ENCODE peak calls at places on chromosome 5, in six cellular contexts. E, H, Q, V, C and D are unnamed samples.

GRCh38 chr5:16539169-16539666 is 73.6 kb upstream of the ZNF622 start:
- DNase-seq in E (no peak), H (no peak), C (peak), Q (peak), V (peak), D (peak)

GRCh38 chr5:177362102-177362868 is 4.6 kb downstream of the RGS14 start:
- DNase-seq in H (no peak), V (no peak), C (no peak), Q (no peak), E (no peak), D (no peak)

GRCh38 chr5:42840279-42840678 is 28.6 kb upstream of the SELENOP start:
- DNase-seq in C (peak), H (no peak), V (no peak), E (no peak), Q (peak), D (no peak)

GRCh38 chr5:19534751-19535150 is 453.2 kb downstream of the CDH18 start:
- DNase-seq in Q (no peak), C (no peak), H (no peak), V (no peak), E (no peak), D (no peak)

GRCh38 chr5:39253211-39253610 is 33.8 kb upstream of the FYB1 start:
- DNase-seq in H (no peak), Q (peak), E (no peak), C (peak), V (no peak), D (no peak)

GRCh38 chr5:56981906-56982305 is 30.0 kb upstream of the MIER3 start:
- DNase-seq in C (no peak), Q (no peak), H (no peak), V (no peak), E (no peak), D (no peak)

GRCh38 chr5:34930870-34931269 is 1.5 kb downstream of the DNAJC21 start:
- DNase-seq in C (no peak), E (no peak), V (no peak), Q (no peak), H (no peak), D (no peak)

GRCh38 chr5:14428302-14429081 is 153.1 kb upstream of the OTULINL start:
- DNase-seq in V (no peak), E (no peak), C (peak), H (no peak), Q (peak), D (no peak)

GRCh38 chr5:54514841-54515432 is 2.6 kb upstream of the SNX18 start:
- DNase-seq in C (peak), V (no peak), Q (peak), E (no peak), H (no peak), D (no peak)

GRCh38 chr5:73387630-73388370 is 60.8 kb downstream of the FOXD1 start:
- DNase-seq in V (no peak), E (peak), C (no peak), H (peak), Q (no peak), D (no peak)

GRCh38 chr5:129771058-129771838 is 23.4 kb downstream of the MINAR2 start:
- DNase-seq in V (peak), E (peak), Q (peak), C (peak), H (no peak), D (no peak)
- TF ChIP-seq CTCF in V (peak), E (peak), Q (peak), C (peak), H (peak), D (peak)

DNA sequence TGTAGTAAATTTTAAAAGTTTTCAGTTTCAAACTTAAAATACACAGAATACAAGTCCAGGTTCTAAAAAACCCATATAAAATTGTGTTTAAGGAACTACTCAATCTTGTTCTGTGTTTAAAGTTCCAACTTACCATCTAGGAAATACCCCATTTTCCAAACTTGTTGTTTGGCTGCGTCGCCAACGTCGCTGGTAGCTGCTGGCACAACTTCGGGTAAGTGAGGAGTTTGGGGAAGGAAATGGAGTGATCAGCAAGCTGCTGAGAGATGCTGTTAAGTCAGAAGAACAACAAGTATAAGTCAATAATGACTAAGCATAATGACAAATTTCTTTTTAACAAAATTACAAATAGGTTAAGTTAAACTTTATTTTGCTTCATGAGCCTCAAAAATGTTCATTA is 71.2 kb upstream of the RAPGEF6 start:
- DNase-seq in V (no peak), H (no peak), E (no peak), Q (no peak), C (no peak), D (no peak)
- TF ChIP-seq CTCF in V (no peak), H (no peak), E (no peak), Q (no peak), C (no peak), D (no peak)

DNA sequence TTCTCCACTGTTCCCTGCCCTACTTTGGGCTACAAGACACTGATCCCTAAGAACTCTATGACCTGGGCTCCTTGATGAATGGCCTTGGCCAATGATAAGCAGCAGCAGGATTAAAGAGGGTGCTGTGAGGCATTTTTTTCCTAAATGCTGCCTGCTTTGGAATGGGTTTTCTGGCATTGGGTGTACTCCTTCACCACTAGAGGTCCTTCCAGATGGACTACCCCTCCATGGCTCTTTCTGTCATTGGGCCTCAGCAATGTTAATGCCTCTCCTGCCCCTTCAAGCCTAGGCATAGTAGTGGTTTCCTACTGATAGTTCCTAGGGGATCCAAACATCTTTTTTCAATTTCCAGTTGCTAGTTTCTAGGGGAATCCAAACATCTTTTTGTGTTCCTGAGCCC is 319.3 kb upstream of the RPS23 start:
- DNase-seq in V (no peak), C (no peak), E (no peak), Q (no peak), H (no peak), D (no peak)
- TF ChIP-seq CTCF in V (no peak), C (peak), E (no peak), Q (no peak), H (no peak), D (no peak)

DNA sequence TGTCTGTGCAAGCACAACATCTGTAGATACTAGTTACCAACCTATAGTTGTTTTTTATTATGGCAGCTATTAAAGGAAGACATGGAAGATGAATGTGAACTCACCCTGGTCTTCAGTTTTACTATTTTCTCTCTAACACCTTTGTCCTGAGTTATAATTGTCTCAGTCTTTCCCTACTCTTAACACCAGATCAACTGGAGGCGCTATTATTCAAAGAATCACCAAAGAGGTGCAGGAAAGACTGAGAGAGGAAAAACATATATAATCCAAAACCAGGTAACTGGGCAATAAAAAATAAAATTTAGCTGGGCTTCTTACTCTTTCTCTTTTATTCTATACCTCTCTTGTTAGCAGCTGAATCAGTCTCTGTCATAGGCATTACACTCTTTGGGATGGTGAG is 134.2 kb upstream of the C6 start:
- DNase-seq in Q (no peak), V (no peak), E (no peak), H (no peak), C (no peak), D (no peak)
- TF ChIP-seq CTCF in Q (no peak), V (no peak), E (no peak), H (no peak), C (no peak), D (no peak)

DNA sequence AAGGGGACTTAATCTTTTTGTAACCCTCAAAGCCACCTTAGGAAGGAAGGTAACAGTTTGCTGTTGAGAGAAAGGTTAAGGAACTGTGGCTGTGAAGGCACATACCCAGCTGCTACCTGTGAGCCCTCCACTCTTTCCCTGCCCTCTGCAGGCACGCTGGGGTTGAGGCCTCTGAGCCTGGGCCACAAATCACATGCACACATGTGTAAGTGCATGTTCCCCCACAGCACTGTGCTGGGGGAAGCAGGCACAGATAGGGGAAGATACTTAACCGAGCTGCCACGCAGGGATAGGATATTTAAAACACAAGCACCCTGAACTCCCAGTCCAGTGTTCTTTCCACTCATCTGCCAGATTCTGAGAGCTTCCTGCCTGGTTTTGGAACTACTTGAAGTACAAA is 18.1 kb downstream of the LARP1 start:
- DNase-seq in Q (no peak), C (no peak), E (no peak), H (no peak), V (no peak), D (no peak)
- TF ChIP-seq CTCF in Q (no peak), C (no peak), E (no peak), H (no peak), V (no peak), D (no peak)

DNA sequence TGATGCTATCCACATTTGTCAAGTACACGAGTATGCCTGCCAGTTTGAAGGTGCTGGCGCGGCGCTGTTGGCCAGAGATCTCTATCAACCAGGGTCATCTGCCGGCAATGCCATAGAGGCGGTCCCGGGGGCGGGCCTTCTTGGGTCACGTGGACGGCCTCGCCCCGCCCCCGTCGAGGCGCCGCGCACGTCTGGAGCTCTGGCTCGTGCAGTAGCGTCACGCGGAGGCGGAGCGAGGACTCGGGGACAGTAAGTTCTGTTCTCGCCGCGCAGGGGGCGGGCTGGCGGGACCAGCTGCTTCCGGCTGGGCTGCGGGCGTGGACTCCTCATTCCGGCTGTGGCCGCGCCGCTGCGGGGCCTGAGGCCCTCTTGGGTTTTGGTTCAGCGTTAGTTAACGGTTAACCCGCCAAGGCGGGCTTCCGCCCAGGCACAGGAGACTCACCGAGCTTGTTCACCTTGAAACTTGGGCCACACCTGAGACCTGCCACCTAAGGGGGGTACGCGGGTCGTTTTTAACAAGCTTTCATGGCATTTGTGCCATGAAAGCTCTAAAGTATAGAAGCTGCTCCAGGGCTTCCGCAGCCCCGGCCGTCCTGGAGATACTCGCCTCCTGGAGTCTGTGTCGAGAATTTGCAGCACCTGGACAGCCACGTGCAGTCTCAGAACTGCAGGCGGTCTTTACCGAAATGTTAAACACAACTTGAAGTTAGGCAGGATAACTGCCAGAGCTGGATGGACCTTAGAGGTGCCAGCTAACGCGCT is at the start of gene RFESD:
- DNase-seq in V (peak), Q (peak), E (peak), H (peak), C (peak), D (peak)
- TF ChIP-seq CTCF in V (peak), Q (no peak), E (no peak), H (peak), C (no peak), D (no peak)

GRCh38 chr5:149228610-149229297 is 42.9 kb upstream of the AFAP1L1 start:
- DNase-seq in E (no peak), C (peak), Q (peak), H (no peak), V (no peak), D (no peak)
- TF ChIP-seq CTCF in E (no peak), C (peak), Q (peak), H (no peak), V (peak), D (peak)